ENCODE peak calls at places on chromosomes 4 and X, in five cellular contexts. Y is BJ, O is endothelial cell, S is esophagus squamous epithelium, I is HFFc6. E is an unnamed sample.

GRCh38 chr4:147285751-147286150 is 195.1 kb upstream of the EDNRA start:
- DNase-seq in Y (no peak), O (no peak), S (no peak), I (no peak), E (no peak)

GRCh38 chr4:7420661-7421040 is 14.1 kb downstream of the PSAPL1 start:
- DNase-seq in Y (no peak), O (no peak), S (no peak), I (no peak), E (peak)

GRCh38 chrX:17552251-17552650 is 177.3 kb downstream of the NHS start:
- DNase-seq in Y (no peak), O (no peak), S (no peak), I (no peak), E (no peak)

GRCh38 chr4:72314869-72315268 is 254.2 kb downstream of the ADAMTS3 start:
- DNase-seq in Y (no peak), O (no peak), S (no peak), I (peak), E (no peak)

GRCh38 chr4:158162637-158163036 is 10.2 kb downstream of the GASK1B start:
- DNase-seq in Y (no peak), O (no peak), S (no peak), I (no peak), E (no peak)

GRCh38 chr4:24226018-24226417 is 336.2 kb upstream of the PPARGC1A start:
- DNase-seq in Y (no peak), O (no peak), S (no peak), I (no peak), E (no peak)

GRCh38 chrX:69793260-69793935 is 177.5 kb downstream of the EDA start:
- DNase-seq in Y (no peak), O (no peak), S (no peak), I (no peak), E (no peak)

GRCh38 chr4:143424276-143424675 is 87.6 kb downstream of the GAB1 start:
- DNase-seq in Y (no peak), O (no peak), S (no peak), I (no peak), E (no peak)

GRCh38 chr4:56182356-56182755 is 204.9 kb downstream of the AASDH start:
- DNase-seq in Y (no peak), O (no peak), S (no peak), I (no peak), E (no peak)

GRCh38 chrX:2387614-2388239 is 113.0 kb downstream of the DHRSX start:
- DNase-seq in Y (no peak), O (no peak), S (no peak), I (no peak), E (no peak)

GRCh38 chrX:54422168-54422567 is 18.0 kb upstream of the TSR2 start:
- DNase-seq in Y (no peak), O (no peak), S (no peak), I (no peak), E (no peak)

GRCh38 chrX:9349572-9350259 is 115.1 kb upstream of the TBL1X start:
- DNase-seq in Y (no peak), O (no peak), S (no peak), I (peak), E (no peak)

GRCh38 chr4:98653890-98654867 is 4.2 kb downstream of the TSPAN5 start:
- DNase-seq in Y (peak), O (no peak), S (no peak), I (peak), E (no peak)

GRCh38 chrX:125673758-125674157 is 354.1 kb downstream of the TEX13C start:
- DNase-seq in Y (no peak), O (no peak), S (no peak), I (no peak), E (no peak)

GRCh38 chrX:13955095-13955647 is 74.5 kb downstream of the GEMIN8 start:
- DNase-seq in Y (no peak), O (no peak), S (no peak), I (no peak), E (no peak)

GRCh38 chrX:68254738-68255645 is 178.3 kb downstream of the OPHN1 start:
- DNase-seq in Y (no peak), O (no peak), S (no peak), I (no peak), E (no peak)

GRCh38 chr4:75429208-75429607 is 85.0 kb downstream of the RCHY1 start:
- DNase-seq in Y (no peak), O (no peak), S (no peak), I (no peak), E (no peak)

GRCh38 chr4:75434105-75434504 is 80.1 kb downstream of the RCHY1 start:
- DNase-seq in Y (no peak), O (no peak), S (no peak), I (no peak), E (no peak)

GRCh38 chr4:75432683-75433082 is 81.5 kb downstream of the RCHY1 start:
- DNase-seq in Y (no peak), O (peak), S (no peak), I (peak), E (no peak)
- TF ChIP-seq CTCF in Y (peak), O (peak), S (no peak), I (peak), E (no peak)

DNA sequence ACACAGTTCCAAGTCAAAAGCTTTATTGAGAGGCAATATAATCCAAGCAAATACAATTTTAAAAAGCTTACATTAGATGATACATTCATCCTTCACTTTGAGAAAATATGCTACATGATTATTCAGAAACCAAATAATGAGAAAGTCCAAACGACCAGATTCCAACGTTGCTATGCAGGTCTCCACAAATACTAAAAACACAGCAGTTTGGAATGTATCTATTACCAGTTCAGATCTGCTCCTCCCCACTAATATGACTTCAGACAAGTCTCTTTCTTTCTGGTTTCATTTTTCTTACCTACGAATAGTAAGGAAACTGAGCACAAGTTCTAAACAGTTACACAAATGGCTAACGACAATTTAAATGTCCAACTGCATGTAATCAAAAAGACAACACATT is 9.5 kb downstream of the NAF1 start:
- DNase-seq in Y (peak), O (no peak), S (no peak), I (peak), E (no peak)
- TF ChIP-seq CTCF in Y (no peak), O (no peak), S (no peak), I (no peak), E (no peak)

DNA sequence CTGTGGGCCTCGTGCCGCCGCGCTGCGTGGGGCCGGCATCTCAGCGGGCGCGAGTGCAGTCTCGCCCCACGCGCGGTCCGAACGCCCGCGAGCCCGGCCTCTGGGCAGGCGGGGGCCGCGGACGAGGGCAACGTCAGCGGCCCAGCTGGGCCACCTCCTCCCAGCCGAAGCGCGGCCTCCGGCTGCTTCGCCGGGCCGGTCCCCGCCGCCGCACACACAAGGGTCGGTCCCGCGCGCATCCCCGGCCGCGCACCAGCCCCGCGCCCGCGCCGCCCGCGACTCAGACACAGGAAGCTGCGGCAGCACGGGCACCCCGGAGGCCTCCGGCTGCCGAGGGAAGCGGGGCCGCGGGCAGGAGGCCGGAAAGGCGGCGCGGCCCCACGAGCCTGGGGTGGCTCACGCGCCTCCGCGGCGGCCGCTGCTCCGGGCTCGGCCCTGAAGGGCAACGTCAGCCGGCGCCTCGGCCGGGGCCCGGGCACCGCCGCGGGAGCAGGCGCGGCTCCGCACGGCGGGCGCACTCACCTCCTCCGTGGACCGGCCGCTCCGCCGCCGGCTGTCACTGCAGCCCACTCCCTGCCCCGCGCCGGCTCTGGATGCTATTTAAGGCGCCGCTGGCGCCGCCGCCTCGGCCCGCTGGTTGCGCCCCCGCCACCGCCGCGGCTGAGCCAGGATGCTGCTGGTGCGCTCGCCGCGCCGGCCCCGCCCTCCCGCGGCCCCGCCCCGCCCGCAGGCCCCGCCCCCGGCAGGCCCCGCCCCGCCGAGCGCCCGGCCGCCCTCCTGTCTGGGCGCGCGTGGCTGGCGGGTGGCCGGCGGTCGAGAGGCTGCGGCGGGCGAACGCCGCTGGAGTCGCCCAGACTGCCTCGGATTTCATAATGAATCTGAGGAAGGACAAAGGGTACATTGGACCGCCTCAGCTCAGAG is at the start of gene ACSL1:
- DNase-seq in Y (no peak), O (peak), S (peak), I (peak), E (peak)
- TF ChIP-seq CTCF in Y (no peak), O (no peak), S (no peak), I (no peak), E (no peak)

GRCh38 chr4:153748378-153748777 is 11.4 kb downstream of the RNF175 start:
- DNase-seq in Y (peak), O (no peak), S (no peak), I (peak), E (no peak)

GRCh38 chr4:153747406-153747805 is 12.4 kb downstream of the RNF175 start:
- DNase-seq in Y (no peak), O (no peak), S (no peak), I (no peak), E (no peak)

GRCh38 chr4:153755186-153755585 is 4.6 kb downstream of the RNF175 start:
- DNase-seq in Y (no peak), O (no peak), S (no peak), I (no peak), E (no peak)

GRCh38 chr4:153750197-153750817 is 9.5 kb downstream of the RNF175 start:
- DNase-seq in Y (peak), O (peak), S (no peak), I (peak), E (no peak)
- TF ChIP-seq CTCF in Y (peak), O (peak), S (peak), I (peak), E (peak)

GRCh38 chrX:104668550-104668949 is 102.6 kb downstream of the IL1RAPL2 start:
- DNase-seq in Y (no peak), O (no peak), S (no peak), I (no peak), E (no peak)
- TF ChIP-seq CTCF in Y (no peak), O (no peak), S (no peak), I (no peak), E (no peak)

GRCh38 chrX:107324493-107325310 is 118.3 kb downstream of the DNAAF6 start:
- DNase-seq in Y (no peak), O (peak), S (no peak), I (no peak), E (no peak)
- TF ChIP-seq CTCF in Y (no peak), O (no peak), S (no peak), I (peak), E (no peak)

DNA sequence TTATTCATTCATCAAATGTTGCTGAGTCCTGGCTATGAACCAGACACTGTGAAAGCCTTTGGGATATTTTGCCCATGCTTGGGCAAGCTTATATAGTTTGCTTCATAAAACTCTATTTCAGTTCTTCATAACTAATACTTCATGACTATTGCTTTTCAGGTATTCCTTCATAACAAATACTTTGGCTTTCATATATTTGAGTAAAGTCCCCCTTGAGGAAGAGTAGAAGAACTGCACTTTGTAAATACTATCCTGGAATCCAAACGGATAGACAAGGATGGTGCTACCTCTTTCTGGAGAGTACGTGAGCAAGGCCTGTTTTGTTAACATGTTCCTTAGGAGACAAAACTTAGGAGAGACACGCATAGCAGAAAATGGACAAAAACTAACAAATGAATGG is 1.7 kb upstream of the AFP start:
- DNase-seq in Y (no peak), O (no peak), S (no peak), I (peak), E (no peak)
- TF ChIP-seq CTCF in Y (peak), O (peak), S (no peak), I (peak), E (no peak)

E was measured in activated B cell treated with CpG ODN at 0.5 μM for 24 hours.